ENCODE peak calls at places on chromosomes 13 and 19, in seven cellular contexts. One of them, this sample, is unnamed.

GRCh38 chr19:18089726-18090125 is 3.0 kb upstream of the IL12RB1 start:
- DNase-seq in GDM1: no peak
- DNase-seq in ELR: no peak
- DNase-seq in mesothelial cell of epicardium: no peak
- DNase-seq in GM03348: no peak
- DNase-seq in lower leg skin: no peak
- DNase-seq in stimulated activated CD8-positive, alpha-beta memory T cell treated with anti-CD3 and anti-CD28 coated beads, Interleukin-15, amount 100 ng/mL, for 48 hours: no peak
- DNase-seq in this sample: no peak

GRCh38 chr19:4064551-4065260 is 2.0 kb downstream of the ZBTB7A start:
- DNase-seq in stimulated activated CD8-positive, alpha-beta memory T cell treated with anti-CD3 and anti-CD28 coated beads, Interleukin-15, amount 100 ng/mL, for 48 hours: no peak
- DNase-seq in ELR: peak
- DNase-seq in lower leg skin: peak
- DNase-seq in GM03348: peak
- DNase-seq in mesothelial cell of epicardium: peak
- DNase-seq in GDM1: no peak
- DNase-seq in this sample: no peak

GRCh38 chr13:32642316-32642715 is 56.1 kb downstream of the PDS5B start:
- DNase-seq in ELR: no peak
- DNase-seq in GDM1: no peak
- DNase-seq in lower leg skin: no peak
- DNase-seq in GM03348: no peak
- DNase-seq in mesothelial cell of epicardium: no peak
- DNase-seq in stimulated activated CD8-positive, alpha-beta memory T cell treated with anti-CD3 and anti-CD28 coated beads, Interleukin-15, amount 100 ng/mL, for 48 hours: no peak
- DNase-seq in this sample: no peak

GRCh38 chr13:40812724-40813445 is 23.5 kb downstream of the SLC25A15 start:
- DNase-seq in stimulated activated CD8-positive, alpha-beta memory T cell treated with anti-CD3 and anti-CD28 coated beads, Interleukin-15, amount 100 ng/mL, for 48 hours: no peak
- DNase-seq in lower leg skin: no peak
- DNase-seq in ELR: peak
- DNase-seq in GM03348: no peak
- DNase-seq in mesothelial cell of epicardium: no peak
- DNase-seq in GDM1: no peak
- DNase-seq in this sample: no peak

GRCh38 chr19:51124729-51125128 is at the start of gene SIGLEC9:
- DNase-seq in GDM1: no peak
- DNase-seq in GM03348: no peak
- DNase-seq in mesothelial cell of epicardium: no peak
- DNase-seq in stimulated activated CD8-positive, alpha-beta memory T cell treated with anti-CD3 and anti-CD28 coated beads, Interleukin-15, amount 100 ng/mL, for 48 hours: no peak
- DNase-seq in ELR: no peak
- DNase-seq in lower leg skin: no peak
- DNase-seq in this sample: peak

GRCh38 chr19:15294591-15294990 is 37.7 kb downstream of the BRD4 start:
- DNase-seq in GDM1: no peak
- DNase-seq in GM03348: no peak
- DNase-seq in lower leg skin: no peak
- DNase-seq in ELR: no peak
- DNase-seq in mesothelial cell of epicardium: no peak
- DNase-seq in stimulated activated CD8-positive, alpha-beta memory T cell treated with anti-CD3 and anti-CD28 coated beads, Interleukin-15, amount 100 ng/mL, for 48 hours: no peak
- DNase-seq in this sample: no peak

GRCh38 chr19:23410155-23410554 is 14.9 kb upstream of the ZNF91 start:
- DNase-seq in stimulated activated CD8-positive, alpha-beta memory T cell treated with anti-CD3 and anti-CD28 coated beads, Interleukin-15, amount 100 ng/mL, for 48 hours: no peak
- DNase-seq in lower leg skin: no peak
- DNase-seq in mesothelial cell of epicardium: no peak
- DNase-seq in GM03348: no peak
- DNase-seq in ELR: no peak
- DNase-seq in GDM1: no peak
- DNase-seq in this sample: no peak

GRCh38 chr19:43780706-43781525 is at the start of gene KCNN4:
- DNase-seq in mesothelial cell of epicardium: no peak
- DNase-seq in GM03348: peak
- DNase-seq in GDM1: peak
- DNase-seq in stimulated activated CD8-positive, alpha-beta memory T cell treated with anti-CD3 and anti-CD28 coated beads, Interleukin-15, amount 100 ng/mL, for 48 hours: peak
- DNase-seq in ELR: peak
- DNase-seq in lower leg skin: no peak
- DNase-seq in this sample: peak

GRCh38 chr19:8561071-8561764 is 16.0 kb downstream of the MYO1F start:
- DNase-seq in GDM1: no peak
- DNase-seq in lower leg skin: no peak
- DNase-seq in mesothelial cell of epicardium: no peak
- DNase-seq in GM03348: no peak
- DNase-seq in stimulated activated CD8-positive, alpha-beta memory T cell treated with anti-CD3 and anti-CD28 coated beads, Interleukin-15, amount 100 ng/mL, for 48 hours: no peak
- DNase-seq in ELR: no peak
- DNase-seq in this sample: no peak

GRCh38 chr13:28110414-28110813 is 10.0 kb upstream of the FLT3 start:
- DNase-seq in lower leg skin: no peak
- DNase-seq in stimulated activated CD8-positive, alpha-beta memory T cell treated with anti-CD3 and anti-CD28 coated beads, Interleukin-15, amount 100 ng/mL, for 48 hours: no peak
- DNase-seq in GDM1: no peak
- DNase-seq in GM03348: no peak
- DNase-seq in ELR: peak
- DNase-seq in mesothelial cell of epicardium: no peak
- DNase-seq in this sample: no peak